ENCODE peak calls at places on chromosomes 5 and 9, in ten cellular contexts. K is body of pancreas, Y is IMR-90, G is WERI-Rb-1, Q is fibroblast of mammary gland, V is dorsolateral prefrontal cortex, H is HFF-Myc, D is transverse colon, J is epithelial cell of esophagus, S is A549. U is an unnamed sample.

GRCh38 chr5:123538670-123539459 is 26.9 kb downstream of the CSNK1G3 start:
- DNase-seq in V (no peak), G (peak; percentile 53), J (peak; percentile 32), H (no peak), Q (peak; percentile 44), K (no peak), S (peak; percentile 9), Y (no peak), D (no peak), U (no peak)

GRCh38 chr9:79387091-79387490 is 184.7 kb upstream of the TLE4 start:
- DNase-seq in J (no peak), D (no peak), Q (no peak), H (no peak), Y (peak; percentile 83), G (no peak), V (no peak), K (no peak), S (no peak), U (no peak)

GRCh38 chr9:119907056-119907455 is 537.8 kb upstream of the BRINP1 start:
- DNase-seq in J (no peak), D (no peak), V (no peak), H (no peak), Q (no peak), G (no peak), S (no peak), Y (no peak), K (no peak), U (no peak)

GRCh38 chr5:37847978-37848425 is 8.2 kb upstream of the GDNF start:
- DNase-seq in J (peak; percentile 98), K (no peak), H (peak; percentile 78), Q (peak; percentile 92), Y (peak; percentile 77), G (peak; percentile 52), V (no peak), S (peak; percentile 58), D (no peak), U (peak; percentile 52)

GRCh38 chr9:107175039-107175438 is 108.0 kb upstream of the RAD23B start:
- DNase-seq in Q (peak; percentile 72), D (peak; percentile 22), Y (no peak), V (no peak), H (no peak), K (no peak), S (no peak), J (peak; percentile 40), G (no peak), U (no peak)

GRCh38 chr5:56088967-56089829 is 94.4 kb upstream of the IL6ST start:
- DNase-seq in Y (peak; percentile 80), Q (peak; percentile 96), J (peak; percentile 64), G (no peak), D (no peak), K (no peak), H (no peak), V (no peak), S (peak; percentile 47), U (peak; percentile 32)

GRCh38 chr5:141725909-141726308 is 43.9 kb upstream of the ARAP3 start:
- DNase-seq in Y (no peak), S (peak; percentile 70), G (no peak), J (peak; percentile 72), Q (no peak), K (peak; percentile 23), D (no peak), V (no peak), H (no peak), U (no peak)

GRCh38 chr5:15598294-15598902 is 98.4 kb downstream of the FBXL7 start:
- DNase-seq in D (no peak), Q (peak; percentile 27), H (no peak), G (peak; percentile 45), K (no peak), S (peak; percentile 32), Y (no peak), V (no peak), J (peak; percentile 30), U (no peak)

GRCh38 chr9:88949961-88950340 is 41.3 kb upstream of the S1PR3 start:
- DNase-seq in D (no peak), G (no peak), K (no peak), V (no peak), H (no peak), J (peak; percentile 82), Q (peak; percentile 80), Y (peak; percentile 33), S (peak; percentile 57), U (no peak)

GRCh38 chr5:113034182-113034773 is 57.7 kb downstream of the DCP2 start:
- DNase-seq in Q (peak; percentile 87), V (no peak), G (no peak), D (no peak), Y (peak; percentile 95), H (peak; percentile 61), S (no peak), J (peak; percentile 62), K (no peak), U (peak; percentile 53)

GRCh38 chr9:100394819-100395218 is 32.1 kb upstream of the MSANTD3 start:
- DNase-seq in Q (no peak), J (no peak), K (no peak), G (no peak), H (no peak), V (no peak), Y (peak; percentile 12), D (no peak), S (no peak), U (no peak)

GRCh38 chr5:149141224-149141956 is at the start of gene ABLIM3:
- DNase-seq in G (peak; percentile 44), J (peak; percentile 62), S (peak; percentile 74), V (peak; percentile 88), Q (peak; percentile 65), H (no peak), D (peak; percentile 60), Y (peak; percentile 55), K (peak; percentile 57), U (no peak)

GRCh38 chr5:132410451-132411381 is 41.2 kb downstream of the SLC22A5 start:
- DNase-seq in S (peak; percentile 79), V (peak; percentile 80), G (peak; percentile 84), Y (peak; percentile 72), J (peak; percentile 48), K (peak; percentile 90), Q (peak; percentile 73), H (no peak), D (peak; percentile 88), U (no peak)

GRCh38 chr5:132812949-132813598 is at the start of gene SOWAHA:
- DNase-seq in K (peak; percentile 71), H (no peak), G (peak; percentile 76), S (no peak), Y (no peak), J (no peak), D (peak; percentile 60), Q (no peak), V (peak; percentile 75), U (no peak)

GRCh38 chr9:14511452-14511851 is 181.8 kb downstream of the ZDHHC21 start:
- DNase-seq in Q (peak; percentile 39), Y (no peak), S (no peak), V (no peak), D (no peak), J (peak; percentile 36), K (no peak), G (no peak), H (no peak), U (no peak)

DNA sequence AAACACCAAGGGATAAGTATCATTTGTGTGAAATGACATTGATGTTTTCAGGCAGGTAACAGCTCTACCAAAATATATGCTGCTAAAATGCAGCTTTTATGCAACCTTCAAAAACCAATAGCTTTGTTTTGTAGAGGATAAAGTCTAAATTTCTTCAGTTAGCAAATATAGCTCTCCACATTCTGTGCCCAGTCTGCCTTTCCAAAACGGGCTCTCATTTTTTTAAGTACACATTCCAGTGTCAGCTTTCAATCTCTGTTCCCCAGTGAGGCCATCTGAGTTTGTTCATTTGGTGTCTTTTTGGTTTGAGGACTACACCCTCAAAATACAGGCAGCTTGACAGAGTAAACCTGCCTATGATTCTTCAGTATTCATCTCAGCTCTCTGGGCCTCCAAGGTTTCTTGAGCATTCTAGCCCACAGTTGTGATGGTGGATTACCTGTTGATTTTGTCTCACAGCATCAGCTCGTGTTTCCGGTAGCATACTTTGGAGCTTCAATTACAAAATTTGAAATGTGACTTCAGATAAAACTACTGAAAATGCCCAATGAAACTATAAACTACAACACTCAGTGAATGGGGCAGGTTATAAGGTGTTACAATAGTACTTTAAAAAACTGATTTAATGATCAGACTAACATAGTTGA is 55.7 kb downstream of the NR3C1 start:
- DNase-seq in Y (no peak), G (no peak), V (no peak), S (no peak), Q (no peak), J (no peak), K (no peak), D (no peak), H (no peak), U (no peak)
- H3K4me3 ChIP-seq in Y (no peak overlapping the region), G (no peak overlapping the region), V (no peak overlapping the region), S (no peak overlapping the region), Q (no peak overlapping the region), J (no peak overlapping the region), K (no peak overlapping the region), D (no peak overlapping the region), H (no peak overlapping the region), U (no peak overlapping the region)

GRCh38 chr5:19866088-19866446 is 121.9 kb downstream of the CDH18 start:
- DNase-seq in V (no peak), D (no peak), S (no peak), J (no peak), G (no peak), H (no peak), Y (no peak), K (no peak), Q (no peak), U (no peak)
- H3K4me3 ChIP-seq in V (no peak overlapping the region), D (no peak overlapping the region), S (no peak overlapping the region), J (no peak overlapping the region), G (no peak overlapping the region), H (no peak overlapping the region), Y (no peak overlapping the region), K (no peak overlapping the region), Q (no peak overlapping the region), U (peak overlapping the region; percentile 34)

GRCh38 chr5:119357309-119357708 is 1.5 kb downstream of the TNFAIP8 start:
- DNase-seq in K (no peak), V (no peak), Q (no peak), S (no peak), Y (no peak), H (no peak), J (no peak), G (no peak), D (no peak), U (no peak)
- H3K4me3 ChIP-seq in K (no peak overlapping the region), V (no peak overlapping the region), Q (peak overlapping the region; percentile 66), S (no peak overlapping the region), Y (peak overlapping the region; percentile 74), H (peak overlapping the region; percentile 57), J (peak overlapping the region; percentile 46), G (no peak overlapping the region), D (no peak overlapping the region), U (no peak overlapping the region)

DNA sequence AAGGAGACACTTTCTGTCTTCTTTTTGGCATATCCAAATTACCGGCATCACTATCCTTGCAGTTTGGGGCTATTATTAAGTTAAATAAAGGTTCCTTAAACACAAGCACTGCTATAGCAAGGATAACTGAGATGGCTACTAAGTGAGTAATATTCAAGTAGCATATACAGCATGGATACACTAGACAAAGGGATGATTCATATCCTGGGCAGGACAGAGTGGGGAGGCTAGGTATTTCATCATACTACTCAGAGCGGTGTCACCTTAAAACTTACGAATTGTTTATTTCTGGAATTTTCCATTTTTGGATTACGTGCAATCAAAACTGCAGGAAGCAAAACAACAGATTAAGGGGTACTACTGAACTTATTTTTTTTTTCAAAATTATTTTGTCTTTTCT is 54.1 kb downstream of the FER start:
- DNase-seq in S (peak; percentile 83), K (no peak), Y (peak; percentile 97), G (no peak), Q (peak; percentile 94), H (peak; percentile 82), J (peak; percentile 91), D (no peak), V (no peak), U (peak; percentile 49)
- H3K4me3 ChIP-seq in S (no peak overlapping the region), K (no peak overlapping the region), Y (no peak overlapping the region), G (no peak overlapping the region), Q (no peak overlapping the region), H (no peak overlapping the region), J (no peak overlapping the region), D (no peak overlapping the region), V (no peak overlapping the region), U (no peak overlapping the region)

GRCh38 chr5:134116789-134117761 is 2.6 kb downstream of the TCF7 start:
- DNase-seq in H (no peak), S (no peak), V (no peak), K (no peak), D (no peak), J (no peak), G (no peak), Q (no peak), Y (no peak), U (no peak)
- H3K4me3 ChIP-seq in H (no peak overlapping the region), S (no peak overlapping the region), V (no peak overlapping the region), K (no peak overlapping the region), D (no peak overlapping the region), J (no peak overlapping the region), G (no peak overlapping the region), Q (no peak overlapping the region), Y (no peak overlapping the region), U (no peak overlapping the region)

U was measured in keratinocyte.